ENCODE peak calls at places on chromosomes 13 and 19, in seven cellular contexts. Y is activated B cell treated with CpG ODN at 0.5 μM for 24 hours; D is transverse colon; R is D341Med; B is H1; M is neural crest cell; A is activated CD4-positive, alpha-beta T cell treated with anti-CD3 and anti-CD28 coated beads for 24 hours. P is an unnamed sample.

GRCh38 chr19:51887522-51888498 is at the start of gene ZNF577:
- DNase-seq in B (peak), R (peak), D (peak), Y (peak), A (peak), M (peak), P (peak)

GRCh38 chr13:40149611-40150283 is 494.3 kb downstream of the COG6 start:
- DNase-seq in D (no peak), R (no peak), A (no peak), B (no peak), Y (no peak), M (no peak), P (no peak)

GRCh38 chr19:35205733-35206323 is 22.7 kb downstream of the FAM187B start:
- DNase-seq in D (no peak), M (no peak), Y (no peak), B (no peak), A (no peak), R (no peak), P (no peak)

GRCh38 chr13:97273341-97273831 is 51.3 kb downstream of the MBNL2 start:
- DNase-seq in B (no peak), M (no peak), Y (no peak), D (no peak), A (no peak), R (no peak), P (no peak)

GRCh38 chr19:55437410-55437809 is 5.7 kb downstream of the SHISA7 start:
- DNase-seq in B (no peak), Y (no peak), A (no peak), R (no peak), D (no peak), M (peak), P (no peak)

GRCh38 chr19:13835791-13836723 is 40.8 kb downstream of the ZSWIM4 start:
- DNase-seq in A (no peak), D (no peak), M (no peak), B (no peak), R (peak), Y (no peak), P (no peak)

GRCh38 chr13:76937416-76937815 is 10.9 kb upstream of the ACOD1 start:
- DNase-seq in R (no peak), B (no peak), A (no peak), M (no peak), D (no peak), Y (no peak), P (no peak)

GRCh38 chr19:42325896-42326771 is 699 bp downstream of the MEGF8 start:
- DNase-seq in B (no peak), D (no peak), A (no peak), M (peak), Y (peak), R (no peak), P (peak)

GRCh38 chr19:7500811-7501450 is 12.1 kb upstream of the PEX11G start:
- DNase-seq in D (peak), Y (no peak), R (peak), A (peak), B (peak), M (peak), P (peak)

GRCh38 chr13:102856603-102857002 is 10.8 kb downstream of the ERCC5 start:
- DNase-seq in A (no peak), D (no peak), M (no peak), Y (no peak), B (no peak), R (no peak), P (no peak)

GRCh38 chr13:102402292-102402691 is 444 bp upstream of the FGF14 start:
- DNase-seq in B (peak), A (no peak), R (peak), M (peak), D (peak), Y (no peak), P (peak)

GRCh38 chr13:37369618-37370017 is 228.9 kb downstream of the POSTN start:
- DNase-seq in D (no peak), B (no peak), A (no peak), M (no peak), R (no peak), Y (no peak), P (no peak)

GRCh38 chr19:40365613-40366401 is 17.3 kb downstream of the PLD3 start:
- DNase-seq in Y (peak), R (no peak), B (peak), A (peak), M (peak), D (peak), P (peak)

GRCh38 chr13:81929988-81930387 is 1589.1 kb upstream of the SPRY2 start:
- DNase-seq in M (no peak), R (peak), B (no peak), A (no peak), D (no peak), Y (no peak), P (peak)

GRCh38 chr13:65855276-65855675 is 1374.9 kb downstream of the PCDH9 start:
- DNase-seq in M (no peak), Y (no peak), R (no peak), D (no peak), B (no peak), A (no peak), P (no peak)

GRCh38 chr13:111338841-111339240 is 18.4 kb downstream of the TEX29 start:
- DNase-seq in D (no peak), M (no peak), B (no peak), R (peak), A (no peak), Y (no peak), P (no peak)

GRCh38 chr13:71218960-71219359 is 648.0 kb downstream of the DACH1 start:
- DNase-seq in A (no peak), B (no peak), Y (no peak), D (no peak), R (peak), M (no peak), P (peak)

GRCh38 chr19:51387924-51388389 is at the start of gene LIM2:
- DNase-seq in M (no peak), A (no peak), D (no peak), B (no peak), R (no peak), Y (no peak), P (no peak)

GRCh38 chr13:73983109-73983508 is 151.1 kb downstream of the KLF12 start:
- DNase-seq in A (no peak), B (no peak), R (no peak), Y (no peak), M (no peak), D (no peak), P (no peak)

GRCh38 chr13:76939215-76939614 is 9.1 kb upstream of the ACOD1 start:
- DNase-seq in B (no peak), D (no peak), M (no peak), Y (no peak), A (no peak), R (no peak), P (no peak)

GRCh38 chr19:48350856-48351255 is 12.9 kb downstream of the TMEM143 start:
- DNase-seq in M (no peak), D (no peak), A (no peak), Y (no peak), B (no peak), R (peak), P (no peak)

GRCh38 chr13:34863360-34864135 is 78.5 kb upstream of the NBEA start:
- DNase-seq in R (no peak), Y (no peak), D (no peak), M (no peak), A (no peak), B (no peak), P (no peak)

GRCh38 chr19:8001995-8002849 is 3.2 kb downstream of the ELAVL1 start:
- DNase-seq in A (peak), D (peak), B (peak), R (peak), Y (peak), M (peak), P (peak)

GRCh38 chr13:73482556-73482955 is 423.8 kb downstream of the KLF5 start:
- DNase-seq in A (no peak), Y (no peak), M (no peak), D (no peak), R (no peak), B (no peak), P (no peak)

GRCh38 chr13:36712785-36713184 is 39.0 kb downstream of the SERTM1 start:
- DNase-seq in A (no peak), M (no peak), R (no peak), B (no peak), Y (no peak), D (no peak), P (peak)

GRCh38 chr13:26494591-26494990 is 62.9 kb upstream of the WASF3 start:
- DNase-seq in D (no peak), B (no peak), M (no peak), A (no peak), R (no peak), Y (no peak), P (no peak)

GRCh38 chr13:86585826-86586225 is 786.6 kb upstream of the SLITRK6 start:
- DNase-seq in M (no peak), B (no peak), A (no peak), Y (no peak), D (peak), R (no peak), P (no peak)

GRCh38 chr13:109874921-109875454 is 88.6 kb upstream of the IRS2 start:
- DNase-seq in Y (no peak), B (no peak), M (no peak), A (no peak), D (no peak), R (no peak), P (no peak)

GRCh38 chr19:54448774-54449700 is at the start of gene LENG8:
- DNase-seq in A (peak), M (peak), R (peak), B (no peak), Y (peak), D (peak), P (peak)

GRCh38 chr19:9584073-9584833 is at the start of gene ZNF121:
- DNase-seq in Y (peak), M (peak), B (peak), D (peak), R (peak), A (peak), P (peak)

GRCh38 chr13:96141032-96141431 is 51.1 kb downstream of the HS6ST3 start:
- DNase-seq in Y (no peak), M (no peak), D (no peak), B (no peak), R (no peak), A (no peak), P (no peak)

GRCh38 chr19:48739400-48739825 is 997 bp downstream of the RASIP1 start:
- DNase-seq in A (no peak), Y (no peak), D (no peak), B (no peak), R (no peak), M (no peak), P (peak)

GRCh38 chr19:44908074-44908835 is 2.7 kb downstream of the APOE start:
- DNase-seq in D (no peak), R (no peak), M (no peak), B (no peak), A (no peak), Y (no peak), P (peak)

GRCh38 chr19:39310558-39311311 is 9.9 kb downstream of the LRFN1 start:
- DNase-seq in A (no peak), Y (no peak), M (no peak), D (no peak), R (no peak), B (no peak), P (no peak)

GRCh38 chr19:36215276-36216171 is 618 bp downstream of the ZNF146 start:
- DNase-seq in B (no peak), Y (no peak), D (peak), R (no peak), A (no peak), M (peak), P (peak)

GRCh38 chr19:41895745-41896580 is 13.0 kb downstream of the ARHGEF1 start:
- DNase-seq in Y (no peak), B (no peak), A (no peak), M (no peak), R (no peak), D (no peak), P (no peak)

GRCh38 chr19:35143818-35144217 is 763 bp downstream of the FXYD7 start:
- DNase-seq in B (no peak), D (no peak), A (no peak), R (no peak), M (no peak), Y (no peak), P (no peak)

GRCh38 chr19:3055741-3056453 is 6.4 kb downstream of the TLE5 start:
- DNase-seq in Y (no peak), M (no peak), R (peak), D (peak), B (no peak), A (no peak), P (no peak)

GRCh38 chr13:91647361-91647970 is 249.0 kb downstream of the GPC5 start:
- DNase-seq in B (peak), Y (no peak), D (peak), R (peak), A (no peak), M (peak), P (peak)